ENCODE peak calls at places on chromosomes 3 and 15, in nine cellular contexts. Z, Y, A, U, N, K, B, Q and J are unnamed samples.
A peak's percentile ranks its signal among the peaks of the same experiment; 100 is the strongest.

GRCh38 chr3:89434621-89435380 is 327.4 kb downstream of the EPHA3 start:
- DNase-seq in Z (no peak), Y (no peak), A (no peak), U (no peak), N (no peak), K (no peak), B (no peak), Q (no peak), J (no peak)

GRCh38 chr15:39173426-39173825 is 407.5 kb upstream of the THBS1 start:
- DNase-seq in Z (no peak), Y (no peak), A (no peak), U (no peak), N (no peak), K (no peak), B (no peak), Q (no peak), J (no peak)

GRCh38 chr3:151960956-151961580 is 87.6 kb downstream of the SUCNR1 start:
- DNase-seq in Z (peak; percentile 70), Y (peak; percentile 56), A (no peak), U (no peak), N (peak; percentile 23), K (no peak), B (no peak), Q (no peak), J (no peak)

GRCh38 chr15:74240002-74240568 is 4.0 kb downstream of the CCDC33 start:
- DNase-seq in Z (peak; percentile 60), Y (peak; percentile 77), A (peak; percentile 92), U (peak; percentile 37), N (peak; percentile 36), K (no peak), B (no peak), Q (peak; percentile 23), J (peak; percentile 32)

GRCh38 chr3:27209595-27210264 is 159.5 kb downstream of the NEK10 start:
- DNase-seq in Z (no peak), Y (no peak), A (no peak), U (no peak), N (no peak), K (no peak), B (no peak), Q (no peak), J (no peak)

GRCh38 chr3:9862391-9863235 is 17.4 kb downstream of the CIDEC start:
- DNase-seq in Z (peak; percentile 63), Y (peak; percentile 28), A (no peak), U (peak; percentile 68), N (peak; percentile 79), K (peak; percentile 63), B (peak; percentile 86), Q (peak; percentile 74), J (no peak)

GRCh38 chr15:24772709-24773373 is 97.3 kb downstream of the NPAP1 start:
- DNase-seq in Z (peak; percentile 81), Y (peak; percentile 74), A (peak; percentile 64), U (peak; percentile 76), N (peak; percentile 48), K (peak; percentile 69), B (peak; percentile 92), Q (peak; percentile 84), J (no peak)

GRCh38 chr3:195187609-195188529 is 83.1 kb downstream of the XXYLT1 start:
- DNase-seq in Z (peak; percentile 68), Y (peak; percentile 70), A (peak; percentile 89), U (no peak), N (peak; percentile 66), K (no peak), B (no peak), Q (no peak), J (no peak)

GRCh38 chr3:30643763-30644462 is 37.5 kb downstream of the TGFBR2 start:
- DNase-seq in Z (no peak), Y (no peak), A (no peak), U (no peak), N (no peak), K (no peak), B (no peak), Q (no peak), J (no peak)

GRCh38 chr3:150215616-150216015 is 192.5 kb upstream of the TSC22D2 start:
- DNase-seq in Z (no peak), Y (no peak), A (no peak), U (no peak), N (no peak), K (no peak), B (no peak), Q (no peak), J (no peak)

GRCh38 chr15:57610130-57610529 is 18.4 kb downstream of the MYZAP start:
- DNase-seq in Z (peak; percentile 66), Y (peak; percentile 43), A (peak; percentile 82), U (peak; percentile 83), N (peak; percentile 75), K (no peak), B (no peak), Q (no peak), J (no peak)

GRCh38 chr3:155739154-155739553 is 5.7 kb downstream of the PLCH1 start:
- DNase-seq in Z (peak; percentile 12), Y (peak; percentile 21), A (no peak), U (no peak), N (peak; percentile 33), K (no peak), B (no peak), Q (no peak), J (no peak)
- TF ChIP-seq CTCF in Z (no peak), Y (no peak), A (no peak), U (no peak), N (no peak), K (peak; percentile 32), B (peak; percentile 37), Q (no peak), J (no peak)

DNA sequence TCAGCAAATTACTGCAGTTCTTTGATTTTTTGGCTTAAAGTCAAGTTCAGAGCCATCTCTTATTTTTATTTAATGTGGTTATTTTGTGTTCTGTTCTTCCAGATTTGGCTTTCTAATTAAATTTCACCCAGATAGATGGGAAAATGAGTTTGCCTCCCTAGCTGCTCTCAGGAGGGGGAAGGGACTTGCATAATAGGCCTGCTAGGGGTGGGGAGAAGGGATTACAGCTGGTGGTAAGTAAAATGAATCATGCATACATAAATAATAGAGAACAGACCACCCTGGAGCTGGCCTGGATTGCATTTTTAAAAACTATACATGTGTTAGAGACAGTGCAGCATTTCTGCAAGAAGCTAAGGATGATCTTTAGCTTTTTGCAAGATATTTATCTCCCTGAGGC is 3.9 kb upstream of the PXYLP1 start:
- DNase-seq in Z (peak; percentile 80), Y (peak; percentile 70), A (no peak), U (no peak), N (peak; percentile 82), K (no peak), B (no peak), Q (no peak), J (no peak)
- TF ChIP-seq CTCF in Z (no peak), Y (no peak), A (no peak), U (no peak), N (no peak), K (no peak), B (no peak), Q (no peak), J (no peak)

GRCh38 chr3:37546876-37547275 is 314.8 kb upstream of the CTDSPL start:
- DNase-seq in Z (peak; percentile 49), Y (peak; percentile 43), A (peak; percentile 50), U (no peak), N (no peak), K (no peak), B (peak; percentile 58), Q (no peak), J (no peak)
- TF ChIP-seq CTCF in Z (peak; percentile 20), Y (peak; percentile 33), A (peak; percentile 30), U (no peak), N (peak; percentile 2), K (peak; percentile 33), B (peak; percentile 37), Q (no peak), J (no peak)

GRCh38 chr3:173529062-173529711 is 131.6 kb downstream of the NLGN1 start:
- DNase-seq in Z (peak; percentile 16), Y (peak; percentile 11), A (peak; percentile 29), U (no peak), N (peak; percentile 3), K (no peak), B (peak; percentile 67), Q (peak; percentile 44), J (no peak)
- TF ChIP-seq CTCF in Z (peak; percentile 36), Y (peak; percentile 46), A (peak; percentile 74), U (no peak), N (peak; percentile 31), K (peak; percentile 68), B (peak; percentile 78), Q (peak; percentile 73), J (no peak)

GRCh38 chr3:13199899-13200451 is 126.7 kb upstream of the IQSEC1 start:
- DNase-seq in Z (no peak), Y (no peak), A (no peak), U (no peak), N (no peak), K (no peak), B (no peak), Q (no peak), J (no peak)

GRCh38 chr3:13202744-13203397 is 129.6 kb upstream of the IQSEC1 start:
- DNase-seq in Z (no peak), Y (no peak), A (no peak), U (no peak), N (no peak), K (no peak), B (no peak), Q (no peak), J (no peak)

GRCh38 chr3:13199006-13199776 is 126.0 kb upstream of the IQSEC1 start:
- DNase-seq in Z (no peak), Y (no peak), A (no peak), U (no peak), N (no peak), K (no peak), B (no peak), Q (no peak), J (no peak)

GRCh38 chr3:13200465-13200864 is 127.2 kb upstream of the IQSEC1 start:
- DNase-seq in Z (no peak), Y (no peak), A (no peak), U (no peak), N (no peak), K (no peak), B (no peak), Q (no peak), J (no peak)

GRCh38 chr3:13200951-13201350 is 127.7 kb upstream of the IQSEC1 start:
- DNase-seq in Z (no peak), Y (no peak), A (no peak), U (no peak), N (no peak), K (no peak), B (peak; percentile 75), Q (peak; percentile 64), J (no peak)
- TF ChIP-seq CTCF in Z (no peak), Y (no peak), A (no peak), U (no peak), N (no peak), K (no peak), B (peak; percentile 59), Q (peak; percentile 19), J (no peak)

DNA sequence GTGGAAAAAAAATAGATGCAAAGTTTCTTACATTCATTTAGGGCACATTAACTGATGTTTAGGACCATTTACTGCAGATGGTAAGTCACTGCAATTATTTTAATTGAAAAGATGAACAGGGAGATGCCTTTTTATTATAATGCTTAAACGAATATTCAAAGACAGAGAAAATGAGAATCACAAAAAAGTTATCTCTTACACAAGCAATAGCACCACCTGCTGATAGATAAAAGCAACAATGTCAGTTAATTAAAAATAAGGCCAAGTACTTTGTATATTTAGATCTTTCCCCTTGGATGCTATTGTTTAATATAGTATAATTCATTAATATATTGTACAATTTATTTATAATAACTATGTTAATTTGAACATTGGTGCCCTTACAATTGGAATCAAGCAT is 55.9 kb downstream of the IFT80 start:
- DNase-seq in Z (peak; percentile 44), Y (peak; percentile 30), A (peak; percentile 37), U (no peak), N (peak; percentile 28), K (no peak), B (peak; percentile 9), Q (no peak), J (no peak)
- TF ChIP-seq CTCF in Z (peak; percentile 39), Y (peak; percentile 55), A (peak; percentile 8), U (no peak), N (peak; percentile 33), K (peak; percentile 64), B (peak; percentile 44), Q (no peak), J (no peak)